ENCODE peak calls at places on chromosomes 6 and 20, in six cellular contexts. U is GM20000; R is neural crest cell; I is astrocyte of the spinal cord; P is CD8-positive, alpha-beta T cell; D is sigmoid colon. S is an unnamed sample.
A peak's percentile ranks its signal among the peaks of the same experiment; 100 is the strongest.

GRCh38 chr6:142822882-142823578 is 121.9 kb downstream of the HIVEP2 start:
- DNase-seq in P (peak; percentile 37), R (no peak), D (no peak), I (no peak), U (no peak), S (no peak)

GRCh38 chr20:62752671-62753501 is 43.4 kb upstream of the MRGBP start:
- DNase-seq in I (no peak), D (no peak), P (peak; percentile 3), R (no peak), U (no peak), S (peak; percentile 88)

GRCh38 chr20:32515631-32516101 is 69.5 kb downstream of the NOL4L start:
- DNase-seq in I (no peak), R (no peak), D (no peak), P (no peak), U (no peak), S (peak; percentile 79)

GRCh38 chr20:22368235-22368634 is 216.1 kb downstream of the FOXA2 start:
- DNase-seq in U (no peak), P (no peak), I (no peak), D (no peak), R (no peak), S (no peak)

GRCh38 chr6:26211963-26212362 is 124.7 kb downstream of the HFE start:
- DNase-seq in I (no peak), P (no peak), U (no peak), D (no peak), R (no peak), S (no peak)

GRCh38 chr6:147283460-147283859 is 79.2 kb downstream of the STXBP5 start:
- DNase-seq in P (no peak), U (no peak), D (no peak), I (peak; percentile 38), R (no peak), S (no peak)

GRCh38 chr6:13406781-13407180 is 78.4 kb upstream of the TBC1D7 start:
- DNase-seq in D (no peak), I (no peak), R (no peak), P (no peak), U (no peak), S (no peak)

GRCh38 chr20:38897267-38897666 is 28.9 kb upstream of the FAM83D start:
- DNase-seq in U (no peak), D (no peak), P (no peak), R (no peak), I (no peak), S (no peak)

GRCh38 chr20:60101201-60101893 is 143.1 kb downstream of the CDH26 start:
- DNase-seq in I (no peak), U (no peak), R (no peak), P (no peak), D (no peak), S (no peak)

GRCh38 chr20:60100780-60101179 is 142.6 kb downstream of the CDH26 start:
- DNase-seq in R (no peak), U (no peak), I (no peak), P (no peak), D (no peak), S (no peak)

GRCh38 chr20:60101894-60102281 is 143.7 kb downstream of the CDH26 start:
- DNase-seq in D (no peak), U (no peak), I (no peak), P (no peak), R (no peak), S (no peak)

GRCh38 chr20:60104980-60105379 is 146.8 kb downstream of the CDH26 start:
- DNase-seq in D (no peak), R (no peak), U (no peak), P (no peak), I (no peak), S (no peak)

DNA sequence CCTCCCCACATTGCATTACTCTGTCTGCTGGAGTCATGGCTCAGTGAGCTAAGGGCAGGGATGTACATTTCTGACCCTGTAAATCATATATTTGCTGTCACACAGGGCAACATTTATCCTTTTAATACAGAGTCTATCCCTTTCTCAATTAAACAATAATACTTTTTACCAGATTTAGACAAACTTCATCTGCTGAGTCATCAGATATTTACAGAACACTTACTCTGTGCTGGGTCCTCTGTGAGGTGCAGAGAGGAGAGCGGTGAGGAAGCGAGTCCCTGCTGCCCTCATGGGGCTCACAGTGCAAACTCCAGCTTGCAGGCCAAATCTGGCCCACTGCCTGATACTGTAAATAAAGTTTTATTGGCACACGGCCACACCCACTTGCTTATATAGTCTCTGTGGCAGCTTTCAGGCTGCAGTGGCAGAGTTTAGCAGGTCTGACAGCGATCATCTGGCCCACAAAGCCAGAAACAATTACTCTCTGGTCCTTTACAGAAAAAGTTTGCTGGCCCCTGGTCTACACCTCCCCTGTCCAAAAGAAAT is 144.5 kb downstream of the CDH26 start:
- DNase-seq in R (no peak), P (no peak), I (no peak), D (no peak), U (no peak), S (no peak)
- TF ChIP-seq CTCF in R (no peak), P (no peak), I (no peak), D (no peak), U (no peak), S (no peak)

DNA sequence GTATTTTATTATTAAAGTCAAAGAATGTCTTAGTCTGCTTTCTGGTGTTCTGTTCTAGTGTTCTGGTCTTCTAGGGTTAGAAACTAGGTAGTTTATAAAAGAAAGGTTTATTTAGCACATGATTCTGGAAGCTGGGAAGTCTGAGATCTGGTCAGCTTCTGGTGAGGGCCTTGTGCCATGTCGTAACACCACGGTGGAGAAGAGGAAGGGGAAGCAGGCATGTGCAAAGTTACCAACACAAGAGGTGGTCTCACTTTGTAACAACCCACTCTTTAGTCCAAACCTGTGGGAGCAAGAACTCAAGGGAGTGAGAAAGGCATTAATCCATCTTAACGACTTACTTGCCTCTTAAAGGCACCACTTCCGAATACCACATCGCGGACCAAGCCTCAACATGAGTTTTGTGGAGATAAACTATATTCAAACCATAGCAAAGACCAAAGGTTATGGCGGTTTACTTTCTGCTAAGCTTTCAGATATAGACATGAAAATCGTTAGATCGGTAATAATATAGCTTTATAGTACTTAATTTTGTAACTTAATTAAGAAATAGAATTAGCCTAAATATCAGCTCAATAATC is 99.4 kb downstream of the NCOA3 start:
- DNase-seq in R (no peak), U (no peak), I (no peak), P (no peak), D (no peak), S (no peak)
- TF ChIP-seq CTCF in R (no peak), U (no peak), I (no peak), P (no peak), D (no peak), S (no peak)

DNA sequence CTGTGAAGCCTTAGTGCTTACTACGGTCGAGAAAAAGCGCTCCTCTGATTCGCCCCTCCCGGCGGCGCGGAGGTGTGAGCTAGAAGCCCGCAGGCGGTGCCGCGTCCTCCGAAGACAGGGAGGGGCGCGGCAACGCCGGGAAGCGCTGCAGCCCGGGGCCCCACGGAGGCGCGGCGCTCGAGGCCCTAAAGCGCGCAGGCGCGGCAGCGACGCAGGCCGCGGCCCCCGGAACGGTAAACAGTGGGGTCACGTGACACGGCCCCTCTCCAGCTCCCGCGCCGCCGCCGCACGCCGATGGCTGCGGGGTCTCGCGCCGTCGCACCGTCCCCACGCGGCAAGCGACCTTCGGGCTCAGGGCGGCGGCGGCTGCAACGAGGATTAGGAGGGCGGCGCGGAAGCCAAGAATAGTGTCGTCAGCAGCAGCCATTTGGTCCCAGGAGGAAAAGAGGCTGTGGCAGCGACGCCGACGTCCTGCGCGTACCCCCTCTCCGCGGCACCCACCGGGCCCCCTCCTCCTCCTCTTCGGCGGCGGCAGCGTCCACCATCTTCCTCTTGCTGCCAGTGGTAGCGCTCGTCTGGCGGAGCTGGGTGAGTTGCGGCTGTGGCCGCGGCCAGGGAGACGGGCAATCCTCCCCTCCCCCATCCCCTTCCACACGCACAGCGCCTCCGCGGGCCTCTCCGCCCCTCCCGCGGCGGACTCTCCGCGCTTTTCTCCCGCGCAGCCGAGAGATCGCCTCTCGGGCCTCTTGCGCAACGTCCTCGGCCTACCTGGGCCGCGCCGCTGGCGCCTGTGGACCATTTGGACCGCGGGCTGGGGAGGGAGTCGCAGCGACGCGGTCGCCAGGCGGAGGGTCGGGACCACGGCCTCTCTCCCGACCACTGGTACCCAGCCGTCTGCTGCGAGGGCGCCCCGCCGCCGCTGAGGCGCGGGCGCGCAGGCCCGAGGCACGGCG is at the start of gene PHF3:
- DNase-seq in R (peak; percentile 79), I (peak; percentile 91), D (peak; percentile 95), U (peak; percentile 96), P (peak; percentile 92), S (peak; percentile 96)
- TF ChIP-seq CTCF in R (peak; percentile 13), I (peak; percentile 25), D (no peak), U (no peak), P (no peak), S (peak; percentile 54)

GRCh38 chr20:12207875-12208274 is 290.2 kb downstream of the BTBD3 start:
- DNase-seq in I (peak; percentile 41), R (peak; percentile 54), P (no peak), U (no peak), D (no peak), S (no peak)
- TF ChIP-seq CTCF in I (peak; percentile 84), R (peak; percentile 66), P (no peak), U (no peak), D (no peak), S (peak; percentile 80)

GRCh38 chr6:31193206-31193605 is 22.7 kb upstream of the POU5F1 start:
- DNase-seq in R (no peak), P (no peak), U (no peak), D (no peak), I (no peak), S (no peak)
- TF ChIP-seq CTCF in R (no peak), P (no peak), U (no peak), D (no peak), I (no peak), S (no peak)

GRCh38 chr6:100449239-100449691 is 15.5 kb downstream of the SIM1 start:
- DNase-seq in R (no peak), P (no peak), U (no peak), I (no peak), D (no peak), S (no peak)

GRCh38 chr6:100447900-100448700 is 16.6 kb downstream of the SIM1 start:
- DNase-seq in D (no peak), U (no peak), P (no peak), I (no peak), R (no peak), S (no peak)

GRCh38 chr6:100446922-100447899 is 17.5 kb downstream of the SIM1 start:
- DNase-seq in I (peak; percentile 42), U (no peak), R (no peak), P (no peak), D (no peak), S (no peak)

GRCh38 chr6:100445512-100445911 is 19.2 kb downstream of the SIM1 start:
- DNase-seq in I (no peak), U (no peak), P (no peak), D (no peak), R (no peak), S (no peak)

DNA sequence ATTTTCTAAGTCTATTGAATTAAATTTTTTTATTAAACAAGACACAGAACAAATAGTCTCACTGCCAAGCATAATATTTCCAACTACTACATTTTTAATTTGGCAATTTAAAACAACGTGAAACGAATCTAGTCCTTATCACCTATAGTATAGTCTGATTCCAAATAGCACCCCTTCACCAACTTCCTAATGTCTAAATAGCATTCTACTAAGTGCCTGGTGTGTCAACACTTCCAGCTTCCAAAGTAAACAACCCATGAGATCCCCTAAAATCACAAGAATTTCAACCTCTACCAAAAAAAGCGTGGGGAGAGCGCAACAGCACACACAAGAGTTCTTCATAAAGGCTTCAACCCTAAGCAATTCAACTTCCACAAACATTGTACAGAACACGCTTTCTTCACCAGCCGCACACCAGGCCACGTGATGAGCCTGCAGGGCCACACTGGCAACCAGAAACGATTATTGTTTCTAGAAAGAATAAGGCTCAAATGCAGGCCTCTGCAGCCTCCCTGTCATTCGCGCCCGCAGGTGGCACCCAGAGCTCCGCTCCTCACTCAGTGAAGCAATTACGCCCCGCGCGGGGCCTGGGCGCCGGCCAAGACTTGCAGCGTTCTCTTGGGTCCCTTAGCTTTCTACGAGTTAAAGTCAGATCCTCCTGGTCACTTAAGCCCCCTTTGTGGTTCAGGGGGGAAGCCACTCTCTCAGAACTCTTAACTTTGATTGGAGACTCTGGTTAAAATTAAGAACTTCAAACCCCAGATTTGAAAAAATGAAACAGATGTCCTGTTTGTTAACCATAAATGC is 18.4 kb downstream of the SIM1 start:
- DNase-seq in D (no peak), P (no peak), U (no peak), R (no peak), I (no peak), S (no peak)
- TF ChIP-seq CTCF in D (no peak), P (no peak), U (no peak), R (no peak), I (no peak), S (no peak)